ENCODE peak calls at places on chromosomes 1 and 21, in five cellular contexts. One of them, this sample, is unnamed.

GRCh38 chr1:168842916-168843315 is 113.9 kb upstream of the DPT start:
- DNase-seq in ovary: no peak
- DNase-seq in lower lobe of right lung: no peak
- DNase-seq in right lobe of liver: no peak
- DNase-seq in kidney: no peak
- DNase-seq in this sample: no peak

GRCh38 chr1:205009666-205010065 is 33.3 kb upstream of the CNTN2 start:
- DNase-seq in ovary: no peak
- DNase-seq in lower lobe of right lung: no peak
- DNase-seq in right lobe of liver: no peak
- DNase-seq in kidney: no peak
- DNase-seq in this sample: no peak

GRCh38 chr1:185367218-185367617 is 50.2 kb upstream of the IVNS1ABP start:
- DNase-seq in ovary: no peak
- DNase-seq in lower lobe of right lung: no peak
- DNase-seq in right lobe of liver: no peak
- DNase-seq in kidney: no peak
- DNase-seq in this sample: no peak

GRCh38 chr1:121516279-121516967 is 331.6 kb downstream of the SRGAP2C start:
- DNase-seq in ovary: no peak
- DNase-seq in lower lobe of right lung: peak; percentile 67
- DNase-seq in right lobe of liver: peak; percentile 65
- DNase-seq in kidney: no peak
- DNase-seq in this sample: no peak

GRCh38 chr21:41648591-41649031 is 118.2 kb downstream of the RIPK4 start:
- DNase-seq in ovary: no peak
- DNase-seq in lower lobe of right lung: no peak
- DNase-seq in right lobe of liver: no peak
- DNase-seq in kidney: no peak
- DNase-seq in this sample: peak; percentile 91

GRCh38 chr1:30745156-30745833 is 12.3 kb downstream of the LAPTM5 start:
- DNase-seq in ovary: no peak
- DNase-seq in lower lobe of right lung: no peak
- DNase-seq in right lobe of liver: no peak
- DNase-seq in kidney: peak; percentile 52
- DNase-seq in this sample: no peak

GRCh38 chr1:212219679-212220463 is 65.3 kb upstream of the PPP2R5A start:
- DNase-seq in ovary: no peak
- DNase-seq in lower lobe of right lung: no peak
- DNase-seq in right lobe of liver: no peak
- DNase-seq in kidney: no peak
- DNase-seq in this sample: no peak

GRCh38 chr1:159918041-159918917 is 7.0 kb downstream of the TAGLN2 start:
- DNase-seq in ovary: no peak
- DNase-seq in lower lobe of right lung: no peak
- DNase-seq in right lobe of liver: no peak
- DNase-seq in kidney: no peak
- DNase-seq in this sample: no peak

GRCh38 chr1:8408151-8408839 is 90.4 kb downstream of the SLC45A1 start:
- DNase-seq in ovary: peak; percentile 91
- DNase-seq in lower lobe of right lung: no peak
- DNase-seq in right lobe of liver: peak; percentile 68
- DNase-seq in kidney: peak; percentile 84
- DNase-seq in this sample: no peak

GRCh38 chr1:170853302-170853701 is 82.0 kb upstream of the MROH9 start:
- DNase-seq in ovary: no peak
- DNase-seq in lower lobe of right lung: no peak
- DNase-seq in right lobe of liver: no peak
- DNase-seq in kidney: no peak
- DNase-seq in this sample: no peak

GRCh38 chr1:13628218-13628617 is 44.6 kb downstream of the PDPN start:
- DNase-seq in ovary: no peak
- DNase-seq in lower lobe of right lung: no peak
- DNase-seq in right lobe of liver: no peak
- DNase-seq in kidney: no peak
- DNase-seq in this sample: no peak

GRCh38 chr21:31493350-31493880 is 149.4 kb upstream of the TIAM1 start:
- DNase-seq in ovary: no peak
- DNase-seq in lower lobe of right lung: no peak
- DNase-seq in right lobe of liver: no peak
- DNase-seq in kidney: no peak
- DNase-seq in this sample: no peak

GRCh38 chr1:202578001-202578500 is 132.2 kb downstream of the SYT2 start:
- DNase-seq in ovary: no peak
- DNase-seq in lower lobe of right lung: no peak
- DNase-seq in right lobe of liver: no peak
- DNase-seq in kidney: no peak
- DNase-seq in this sample: peak; percentile 54

GRCh38 chr1:68808351-68808750 is 311.5 kb upstream of the DEPDC1 start:
- DNase-seq in ovary: no peak
- DNase-seq in lower lobe of right lung: no peak
- DNase-seq in right lobe of liver: no peak
- DNase-seq in kidney: no peak
- DNase-seq in this sample: no peak

GRCh38 chr1:212030936-212031528 is 4.3 kb downstream of the INTS7 start:
- DNase-seq in ovary: no peak
- DNase-seq in lower lobe of right lung: no peak
- DNase-seq in right lobe of liver: no peak
- DNase-seq in kidney: no peak
- DNase-seq in this sample: peak; percentile 80

GRCh38 chr1:56146449-56146848 is 432.9 kb downstream of the PLPP3 start:
- DNase-seq in ovary: no peak
- DNase-seq in lower lobe of right lung: no peak
- DNase-seq in right lobe of liver: no peak
- DNase-seq in kidney: no peak
- DNase-seq in this sample: no peak

GRCh38 chr1:102550729-102551384 is 554.1 kb upstream of the OLFM3 start:
- DNase-seq in ovary: no peak
- DNase-seq in lower lobe of right lung: no peak
- DNase-seq in right lobe of liver: no peak
- DNase-seq in kidney: no peak
- DNase-seq in this sample: peak; percentile 22

GRCh38 chr1:46248122-46248920 is 758 bp downstream of the RAD54L start:
- DNase-seq in ovary: peak; percentile 67
- DNase-seq in lower lobe of right lung: peak; percentile 52
- DNase-seq in right lobe of liver: peak; percentile 64
- DNase-seq in kidney: no peak
- DNase-seq in this sample: peak; percentile 67

GRCh38 chr1:63662846-63663245 is 69.6 kb downstream of the PGM1 start:
- DNase-seq in ovary: no peak
- DNase-seq in lower lobe of right lung: no peak
- DNase-seq in right lobe of liver: no peak
- DNase-seq in kidney: no peak
- DNase-seq in this sample: peak; percentile 94

GRCh38 chr1:240027059-240027462 is 64.6 kb upstream of the FMN2 start:
- DNase-seq in ovary: no peak
- DNase-seq in lower lobe of right lung: no peak
- DNase-seq in right lobe of liver: no peak
- DNase-seq in kidney: no peak
- DNase-seq in this sample: peak; percentile 14

GRCh38 chr1:25675729-25676476 is 59.3 kb downstream of the MAN1C1 start:
- DNase-seq in ovary: no peak
- DNase-seq in lower lobe of right lung: no peak
- DNase-seq in right lobe of liver: no peak
- DNase-seq in kidney: no peak
- DNase-seq in this sample: peak; percentile 3

GRCh38 chr1:161420763-161421455 is 53.2 kb upstream of the CFAP126 start:
- DNase-seq in ovary: no peak
- DNase-seq in lower lobe of right lung: no peak
- DNase-seq in right lobe of liver: no peak
- DNase-seq in kidney: no peak
- DNase-seq in this sample: no peak

GRCh38 chr1:42302034-42302433 is 33.0 kb downstream of the FOXJ3 start:
- DNase-seq in ovary: no peak
- DNase-seq in lower lobe of right lung: no peak
- DNase-seq in right lobe of liver: no peak
- DNase-seq in kidney: no peak
- DNase-seq in this sample: no peak

GRCh38 chr1:165408518-165408917 is 36.4 kb downstream of the RXRG start:
- DNase-seq in ovary: no peak
- DNase-seq in lower lobe of right lung: no peak
- DNase-seq in right lobe of liver: no peak
- DNase-seq in kidney: no peak
- DNase-seq in this sample: peak; percentile 30

GRCh38 chr1:96966536-96967138 is 245.1 kb downstream of the PTBP2 start:
- DNase-seq in ovary: peak; percentile 58
- DNase-seq in lower lobe of right lung: peak; percentile 59
- DNase-seq in right lobe of liver: peak; percentile 64
- DNase-seq in kidney: peak; percentile 69
- DNase-seq in this sample: peak; percentile 60

GRCh38 chr1:11858968-11859871 is 475 bp upstream of the NPPB start:
- DNase-seq in ovary: peak; percentile 81
- DNase-seq in lower lobe of right lung: peak; percentile 76
- DNase-seq in right lobe of liver: no peak
- DNase-seq in kidney: peak; percentile 52
- DNase-seq in this sample: peak; percentile 40

GRCh38 chr1:169565335-169566271 is 20.7 kb downstream of the F5 start:
- DNase-seq in ovary: no peak
- DNase-seq in lower lobe of right lung: no peak
- DNase-seq in right lobe of liver: no peak
- DNase-seq in kidney: no peak
- DNase-seq in this sample: no peak

GRCh38 chr21:34885125-34885524 is 164.0 kb downstream of the RUNX1 start:
- DNase-seq in ovary: no peak
- DNase-seq in lower lobe of right lung: no peak
- DNase-seq in right lobe of liver: no peak
- DNase-seq in kidney: no peak
- DNase-seq in this sample: no peak

GRCh38 chr21:34881894-34882371 is 167.2 kb downstream of the RUNX1 start:
- DNase-seq in ovary: no peak
- DNase-seq in lower lobe of right lung: no peak
- DNase-seq in right lobe of liver: no peak
- DNase-seq in kidney: no peak
- DNase-seq in this sample: peak; percentile 82

GRCh38 chr21:34884346-34884929 is 164.7 kb downstream of the RUNX1 start:
- DNase-seq in ovary: no peak
- DNase-seq in lower lobe of right lung: no peak
- DNase-seq in right lobe of liver: no peak
- DNase-seq in kidney: no peak
- DNase-seq in this sample: no peak

GRCh38 chr21:34882719-34883131 is 166.4 kb downstream of the RUNX1 start:
- DNase-seq in ovary: no peak
- DNase-seq in lower lobe of right lung: no peak
- DNase-seq in right lobe of liver: no peak
- DNase-seq in kidney: no peak
- DNase-seq in this sample: no peak

GRCh38 chr21:34883501-34884271 is 165.4 kb downstream of the RUNX1 start:
- DNase-seq in ovary: no peak
- DNase-seq in lower lobe of right lung: no peak
- DNase-seq in right lobe of liver: no peak
- DNase-seq in kidney: no peak
- DNase-seq in this sample: no peak
- H3K27ac ChIP-seq in ovary: no peak overlapping the region
- H3K27ac ChIP-seq in lower lobe of right lung: peak overlapping the region; percentile 95
- H3K27ac ChIP-seq in right lobe of liver: no peak overlapping the region
- H3K27ac ChIP-seq in kidney: no peak overlapping the region
- H3K27ac ChIP-seq in this sample: peak overlapping the region; percentile 97

GRCh38 chr21:45510466-45510955 is 31.7 kb downstream of the SLC19A1 start:
- DNase-seq in ovary: no peak
- DNase-seq in lower lobe of right lung: no peak
- DNase-seq in right lobe of liver: peak; percentile 52
- DNase-seq in kidney: no peak
- DNase-seq in this sample: no peak

GRCh38 chr21:45512626-45513002 is 29.6 kb downstream of the SLC19A1 start:
- DNase-seq in ovary: no peak
- DNase-seq in lower lobe of right lung: peak; percentile 42
- DNase-seq in right lobe of liver: no peak
- DNase-seq in kidney: peak; percentile 51
- DNase-seq in this sample: no peak

GRCh38 chr21:45513003-45513706 is 29.1 kb downstream of the SLC19A1 start:
- DNase-seq in ovary: peak; percentile 20
- DNase-seq in lower lobe of right lung: peak; percentile 79
- DNase-seq in right lobe of liver: peak; percentile 68
- DNase-seq in kidney: peak; percentile 71
- DNase-seq in this sample: no peak

GRCh38 chr21:45511007-45511406 is 31.2 kb downstream of the SLC19A1 start:
- DNase-seq in ovary: no peak
- DNase-seq in lower lobe of right lung: peak; percentile 34
- DNase-seq in right lobe of liver: peak; percentile 44
- DNase-seq in kidney: peak; percentile 33
- DNase-seq in this sample: no peak

GRCh38 chr21:45511661-45512431 is 30.4 kb downstream of the SLC19A1 start:
- DNase-seq in ovary: peak; percentile 25
- DNase-seq in lower lobe of right lung: peak; percentile 44
- DNase-seq in right lobe of liver: peak; percentile 57
- DNase-seq in kidney: peak; percentile 66
- DNase-seq in this sample: no peak
- H3K27ac ChIP-seq in ovary: no peak overlapping the region
- H3K27ac ChIP-seq in lower lobe of right lung: no peak overlapping the region
- H3K27ac ChIP-seq in right lobe of liver: no peak overlapping the region
- H3K27ac ChIP-seq in kidney: no peak overlapping the region
- H3K27ac ChIP-seq in this sample: no peak overlapping the region

GRCh38 chr1:183653468-183653794 is 315 bp upstream of the APOBEC4 start:
- DNase-seq in ovary: no peak
- DNase-seq in lower lobe of right lung: no peak
- DNase-seq in right lobe of liver: no peak
- DNase-seq in kidney: no peak
- DNase-seq in this sample: no peak

GRCh38 chr1:183652107-183652506 is 1.0 kb downstream of the APOBEC4 start:
- DNase-seq in ovary: no peak
- DNase-seq in lower lobe of right lung: no peak
- DNase-seq in right lobe of liver: no peak
- DNase-seq in kidney: no peak
- DNase-seq in this sample: no peak

GRCh38 chr1:183655562-183656075 is 2.5 kb upstream of the APOBEC4 start:
- DNase-seq in ovary: peak; percentile 86
- DNase-seq in lower lobe of right lung: peak; percentile 77
- DNase-seq in right lobe of liver: peak; percentile 66
- DNase-seq in kidney: peak; percentile 85
- DNase-seq in this sample: peak; percentile 56

GRCh38 chr1:183652547-183653467 is at the start of gene APOBEC4:
- DNase-seq in ovary: no peak
- DNase-seq in lower lobe of right lung: no peak
- DNase-seq in right lobe of liver: no peak
- DNase-seq in kidney: no peak
- DNase-seq in this sample: no peak

GRCh38 chr1:183653876-183654451 is 848 bp upstream of the APOBEC4 start:
- DNase-seq in ovary: no peak
- DNase-seq in lower lobe of right lung: no peak
- DNase-seq in right lobe of liver: no peak
- DNase-seq in kidney: no peak
- DNase-seq in this sample: no peak
- H3K27ac ChIP-seq in ovary: no peak overlapping the region
- H3K27ac ChIP-seq in lower lobe of right lung: peak overlapping the region; percentile 73
- H3K27ac ChIP-seq in right lobe of liver: no peak overlapping the region
- H3K27ac ChIP-seq in kidney: no peak overlapping the region
- H3K27ac ChIP-seq in this sample: no peak overlapping the region

DNA sequence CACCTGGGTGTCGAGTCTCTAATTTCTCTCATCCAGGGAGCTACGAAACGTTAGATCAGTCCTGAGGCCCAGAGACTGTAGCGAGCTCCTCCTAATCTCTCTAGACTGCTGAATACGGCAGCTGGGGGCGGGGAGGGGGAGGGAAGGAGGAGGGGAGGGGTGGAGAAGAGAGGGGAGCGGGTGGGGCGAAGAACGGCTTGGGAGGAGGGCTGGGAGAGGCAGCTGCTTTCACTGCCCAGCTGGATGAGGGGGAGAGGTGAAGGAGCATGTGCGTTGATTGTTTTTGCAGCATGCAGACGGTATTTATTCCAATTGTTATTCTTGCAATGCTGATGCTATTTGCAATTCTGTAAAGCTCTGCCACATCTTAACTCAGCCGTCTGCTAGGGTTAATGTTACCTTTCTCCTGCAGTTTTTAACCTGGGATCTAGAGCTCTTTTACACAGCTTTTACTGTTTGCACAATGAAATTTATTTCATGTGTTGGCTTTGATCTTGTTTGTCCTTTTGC is 790 bp downstream of the DNAJC6 start:
- DNase-seq in ovary: peak; percentile 20
- DNase-seq in lower lobe of right lung: no peak
- DNase-seq in right lobe of liver: no peak
- DNase-seq in kidney: peak; percentile 63
- DNase-seq in this sample: no peak
- H3K27ac ChIP-seq in ovary: no peak overlapping the region
- H3K27ac ChIP-seq in lower lobe of right lung: no peak overlapping the region
- H3K27ac ChIP-seq in right lobe of liver: no peak overlapping the region
- H3K27ac ChIP-seq in kidney: no peak overlapping the region
- H3K27ac ChIP-seq in this sample: no peak overlapping the region

This sample was measured in mammary epithelial cell.